ENCODE peak calls at places on chromosomes 16 and 17, in four cellular contexts. H is breast epithelium, W is Right ventricle myocardium superior, X is NCI-H526 treated with DMSO at 0.1 percent for 48 hours. F is an unnamed sample.

GRCh38 chr16:29729116-29729521 is 16.7 kb downstream of the C16orf54 start:
- DNase-seq in H (no peak), W (no peak), X (peak), F (no peak)

GRCh38 chr16:50245417-50246298 is 20.7 kb upstream of the ADCY7 start:
- DNase-seq in H (peak), W (no peak), X (no peak), F (no peak)

GRCh38 chr17:4583796-4584124 is 569 bp upstream of the SMTNL2 start:
- DNase-seq in H (no peak), W (no peak), X (peak), F (no peak)

GRCh38 chr16:69894675-69895074 is 56.5 kb upstream of the CLEC18A start:
- DNase-seq in H (peak), W (no peak), X (no peak), F (no peak)

GRCh38 chr16:74734361-74735161 is 33.9 kb upstream of the MLKL start:
- DNase-seq in H (no peak), W (no peak), X (no peak), F (no peak)

GRCh38 chr17:72580321-72581127 is 459.7 kb downstream of the SOX9 start:
- DNase-seq in H (peak), W (no peak), X (no peak), F (no peak)

GRCh38 chr17:16989230-16989952 is 17.5 kb upstream of the TNFRSF13B start:
- DNase-seq in H (no peak), W (no peak), X (no peak), F (no peak)

GRCh38 chr17:70184770-70185169 is 15.4 kb downstream of the KCNJ2 start:
- DNase-seq in H (no peak), W (no peak), X (no peak), F (no peak)

GRCh38 chr16:85366031-85366763 is 246.9 kb upstream of the GSE1 start:
- DNase-seq in H (no peak), W (no peak), X (no peak), F (no peak)

GRCh38 chr17:59561042-59561441 is 4.4 kb upstream of the DHX40 start:
- DNase-seq in H (no peak), W (no peak), X (peak), F (no peak)

GRCh38 chr17:16495561-16495960 is 3.6 kb upstream of the LRRC75A start:
- DNase-seq in H (no peak), W (no peak), X (no peak), F (no peak)

GRCh38 chr17:9087921-9088320 is 66.6 kb downstream of the NTN1 start:
- DNase-seq in H (no peak), W (no peak), X (no peak), F (no peak)

GRCh38 chr17:35578929-35579448 is 618 bp upstream of the PEX12 start:
- DNase-seq in H (no peak), W (no peak), X (peak), F (no peak)

GRCh38 chr16:49651980-49652379 is 203.9 kb downstream of the ZNF423 start:
- DNase-seq in H (no peak), W (no peak), X (no peak), F (no peak)

GRCh38 chr17:39062846-39063680 is 88.4 kb downstream of the PLXDC1 start:
- DNase-seq in H (no peak), W (no peak), X (no peak), F (no peak)

GRCh38 chr17:13635951-13636350 is 34.2 kb upstream of the HS3ST3A1 start:
- DNase-seq in H (no peak), W (no peak), X (no peak), F (no peak)

GRCh38 chr17:57405486-57406072 is 149.3 kb downstream of the MSI2 start:
- DNase-seq in H (no peak), W (no peak), X (no peak), F (no peak)

GRCh38 chr16:70657956-70658355 is 11.6 kb downstream of the IL34 start:
- DNase-seq in H (no peak), W (no peak), X (no peak), F (no peak)

GRCh38 chr17:73069164-73069774 is 23.2 kb downstream of the SLC39A11 start:
- DNase-seq in H (no peak), W (no peak), X (no peak), F (no peak)

GRCh38 chr16:66508261-66508913 is 41.5 kb downstream of the TK2 start:
- DNase-seq in H (peak), W (no peak), X (no peak), F (no peak)

GRCh38 chr17:56629450-56630187 is 36.1 kb downstream of the NOG start:
- DNase-seq in H (no peak), W (no peak), X (no peak), F (no peak)

GRCh38 chr17:70313031-70313430 is 143.7 kb downstream of the KCNJ2 start:
- DNase-seq in H (no peak), W (no peak), X (no peak), F (no peak)

GRCh38 chr16:1941162-1941923 is 1.7 kb downstream of the MSRB1 start:
- DNase-seq in H (no peak), W (peak), X (peak), F (no peak)

GRCh38 chr17:64466019-64466735 is 17.3 kb downstream of the MILR1 start:
- DNase-seq in H (no peak), W (no peak), X (no peak), F (no peak)